ENCODE peak calls at places on chromosomes 7 and 10, in ten cellular contexts. One of them, this sample, is unnamed.

GRCh38 chr10:64113796-64114195 is 592.6 kb downstream of the REEP3 start:
- DNase-seq in stimulated activated CD4-positive, alpha-beta T cell treated with anti-CD3 and anti-CD28 coated beads, Interleukin-15, amount 100 ng/mL, for 24 hours: no peak
- DNase-seq in activated T-helper 9 cell treated with anti-CD3 and anti-CD28 coated beads, Interleukin-2, amount 50 U/mL, for 16 hours: no peak
- DNase-seq in fibroblast of the aortic adventitia: no peak
- DNase-seq in thoracic aorta: no peak
- DNase-seq in T-helper 2 cell: no peak
- DNase-seq in DMS79: no peak
- DNase-seq in keratinocyte: no peak
- DNase-seq in neural progenitor cell: no peak
- DNase-seq in NCI-H1105 treated with DMSO at 0.1 percent for 48 hours: no peak
- DNase-seq in this sample: no peak

GRCh38 chr10:19668104-19668503 is 148.1 kb upstream of the PLXDC2 start:
- DNase-seq in NCI-H1105 treated with DMSO at 0.1 percent for 48 hours: no peak
- DNase-seq in fibroblast of the aortic adventitia: no peak
- DNase-seq in activated T-helper 9 cell treated with anti-CD3 and anti-CD28 coated beads, Interleukin-2, amount 50 U/mL, for 16 hours: no peak
- DNase-seq in neural progenitor cell: no peak
- DNase-seq in thoracic aorta: no peak
- DNase-seq in stimulated activated CD4-positive, alpha-beta T cell treated with anti-CD3 and anti-CD28 coated beads, Interleukin-15, amount 100 ng/mL, for 24 hours: no peak
- DNase-seq in DMS79: no peak
- DNase-seq in T-helper 2 cell: no peak
- DNase-seq in keratinocyte: no peak
- DNase-seq in this sample: no peak

GRCh38 chr7:112400141-112400540 is 50.1 kb upstream of the IFRD1 start:
- DNase-seq in T-helper 2 cell: no peak
- DNase-seq in neural progenitor cell: no peak
- DNase-seq in activated T-helper 9 cell treated with anti-CD3 and anti-CD28 coated beads, Interleukin-2, amount 50 U/mL, for 16 hours: no peak
- DNase-seq in fibroblast of the aortic adventitia: peak
- DNase-seq in stimulated activated CD4-positive, alpha-beta T cell treated with anti-CD3 and anti-CD28 coated beads, Interleukin-15, amount 100 ng/mL, for 24 hours: no peak
- DNase-seq in thoracic aorta: no peak
- DNase-seq in keratinocyte: no peak
- DNase-seq in DMS79: no peak
- DNase-seq in NCI-H1105 treated with DMSO at 0.1 percent for 48 hours: no peak
- DNase-seq in this sample: no peak

GRCh38 chr10:85611746-85612377 is 754.7 kb downstream of the GRID1 start:
- DNase-seq in keratinocyte: no peak
- DNase-seq in DMS79: no peak
- DNase-seq in NCI-H1105 treated with DMSO at 0.1 percent for 48 hours: no peak
- DNase-seq in thoracic aorta: no peak
- DNase-seq in neural progenitor cell: no peak
- DNase-seq in fibroblast of the aortic adventitia: no peak
- DNase-seq in stimulated activated CD4-positive, alpha-beta T cell treated with anti-CD3 and anti-CD28 coated beads, Interleukin-15, amount 100 ng/mL, for 24 hours: no peak
- DNase-seq in activated T-helper 9 cell treated with anti-CD3 and anti-CD28 coated beads, Interleukin-2, amount 50 U/mL, for 16 hours: no peak
- DNase-seq in T-helper 2 cell: no peak
- DNase-seq in this sample: no peak

GRCh38 chr10:114131094-114131493 is 42.9 kb downstream of the CCDC186 start:
- DNase-seq in thoracic aorta: no peak
- DNase-seq in neural progenitor cell: no peak
- DNase-seq in keratinocyte: no peak
- DNase-seq in NCI-H1105 treated with DMSO at 0.1 percent for 48 hours: no peak
- DNase-seq in T-helper 2 cell: no peak
- DNase-seq in fibroblast of the aortic adventitia: no peak
- DNase-seq in DMS79: no peak
- DNase-seq in activated T-helper 9 cell treated with anti-CD3 and anti-CD28 coated beads, Interleukin-2, amount 50 U/mL, for 16 hours: no peak
- DNase-seq in stimulated activated CD4-positive, alpha-beta T cell treated with anti-CD3 and anti-CD28 coated beads, Interleukin-15, amount 100 ng/mL, for 24 hours: no peak
- DNase-seq in this sample: no peak

GRCh38 chr7:78489423-78489822 is 690.9 kb downstream of the PHTF2 start:
- DNase-seq in activated T-helper 9 cell treated with anti-CD3 and anti-CD28 coated beads, Interleukin-2, amount 50 U/mL, for 16 hours: no peak
- DNase-seq in NCI-H1105 treated with DMSO at 0.1 percent for 48 hours: peak
- DNase-seq in DMS79: peak
- DNase-seq in stimulated activated CD4-positive, alpha-beta T cell treated with anti-CD3 and anti-CD28 coated beads, Interleukin-15, amount 100 ng/mL, for 24 hours: no peak
- DNase-seq in fibroblast of the aortic adventitia: no peak
- DNase-seq in keratinocyte: no peak
- DNase-seq in T-helper 2 cell: no peak
- DNase-seq in thoracic aorta: no peak
- DNase-seq in neural progenitor cell: no peak
- DNase-seq in this sample: no peak

GRCh38 chr10:90319188-90319914 is 538.5 kb downstream of the HTR7 start:
- DNase-seq in thoracic aorta: no peak
- DNase-seq in neural progenitor cell: peak
- DNase-seq in keratinocyte: peak
- DNase-seq in activated T-helper 9 cell treated with anti-CD3 and anti-CD28 coated beads, Interleukin-2, amount 50 U/mL, for 16 hours: no peak
- DNase-seq in stimulated activated CD4-positive, alpha-beta T cell treated with anti-CD3 and anti-CD28 coated beads, Interleukin-15, amount 100 ng/mL, for 24 hours: peak
- DNase-seq in NCI-H1105 treated with DMSO at 0.1 percent for 48 hours: no peak
- DNase-seq in DMS79: peak
- DNase-seq in fibroblast of the aortic adventitia: peak
- DNase-seq in T-helper 2 cell: no peak
- DNase-seq in this sample: no peak

GRCh38 chr7:116180302-116180701 is 30.0 kb upstream of the TES start:
- DNase-seq in keratinocyte: no peak
- DNase-seq in thoracic aorta: no peak
- DNase-seq in stimulated activated CD4-positive, alpha-beta T cell treated with anti-CD3 and anti-CD28 coated beads, Interleukin-15, amount 100 ng/mL, for 24 hours: no peak
- DNase-seq in fibroblast of the aortic adventitia: peak
- DNase-seq in NCI-H1105 treated with DMSO at 0.1 percent for 48 hours: peak
- DNase-seq in neural progenitor cell: peak
- DNase-seq in T-helper 2 cell: no peak
- DNase-seq in DMS79: no peak
- DNase-seq in activated T-helper 9 cell treated with anti-CD3 and anti-CD28 coated beads, Interleukin-2, amount 50 U/mL, for 16 hours: no peak
- DNase-seq in this sample: no peak

GRCh38 chr10:110209399-110209925 is 2.1 kb downstream of the MXI1 start:
- DNase-seq in T-helper 2 cell: no peak
- DNase-seq in NCI-H1105 treated with DMSO at 0.1 percent for 48 hours: peak
- DNase-seq in activated T-helper 9 cell treated with anti-CD3 and anti-CD28 coated beads, Interleukin-2, amount 50 U/mL, for 16 hours: peak
- DNase-seq in stimulated activated CD4-positive, alpha-beta T cell treated with anti-CD3 and anti-CD28 coated beads, Interleukin-15, amount 100 ng/mL, for 24 hours: peak
- DNase-seq in thoracic aorta: peak
- DNase-seq in fibroblast of the aortic adventitia: peak
- DNase-seq in neural progenitor cell: peak
- DNase-seq in keratinocyte: no peak
- DNase-seq in DMS79: no peak
- DNase-seq in this sample: peak

GRCh38 chr10:110158051-110159005 is 49.1 kb upstream of the MXI1 start:
- DNase-seq in DMS79: no peak
- DNase-seq in fibroblast of the aortic adventitia: no peak
- DNase-seq in stimulated activated CD4-positive, alpha-beta T cell treated with anti-CD3 and anti-CD28 coated beads, Interleukin-15, amount 100 ng/mL, for 24 hours: no peak
- DNase-seq in thoracic aorta: no peak
- DNase-seq in NCI-H1105 treated with DMSO at 0.1 percent for 48 hours: no peak
- DNase-seq in activated T-helper 9 cell treated with anti-CD3 and anti-CD28 coated beads, Interleukin-2, amount 50 U/mL, for 16 hours: no peak
- DNase-seq in neural progenitor cell: no peak
- DNase-seq in keratinocyte: no peak
- DNase-seq in T-helper 2 cell: no peak
- DNase-seq in this sample: no peak

GRCh38 chr10:4006848-4007247 is 221.8 kb upstream of the KLF6 start:
- DNase-seq in fibroblast of the aortic adventitia: peak
- DNase-seq in keratinocyte: no peak
- DNase-seq in NCI-H1105 treated with DMSO at 0.1 percent for 48 hours: no peak
- DNase-seq in T-helper 2 cell: no peak
- DNase-seq in thoracic aorta: no peak
- DNase-seq in activated T-helper 9 cell treated with anti-CD3 and anti-CD28 coated beads, Interleukin-2, amount 50 U/mL, for 16 hours: no peak
- DNase-seq in stimulated activated CD4-positive, alpha-beta T cell treated with anti-CD3 and anti-CD28 coated beads, Interleukin-15, amount 100 ng/mL, for 24 hours: no peak
- DNase-seq in DMS79: no peak
- DNase-seq in neural progenitor cell: no peak
- DNase-seq in this sample: no peak

GRCh38 chr10:95243318-95243617 is 47.5 kb downstream of the PDLIM1 start:
- DNase-seq in neural progenitor cell: no peak
- DNase-seq in keratinocyte: no peak
- DNase-seq in stimulated activated CD4-positive, alpha-beta T cell treated with anti-CD3 and anti-CD28 coated beads, Interleukin-15, amount 100 ng/mL, for 24 hours: no peak
- DNase-seq in NCI-H1105 treated with DMSO at 0.1 percent for 48 hours: no peak
- DNase-seq in T-helper 2 cell: no peak
- DNase-seq in thoracic aorta: no peak
- DNase-seq in DMS79: no peak
- DNase-seq in activated T-helper 9 cell treated with anti-CD3 and anti-CD28 coated beads, Interleukin-2, amount 50 U/mL, for 16 hours: no peak
- DNase-seq in fibroblast of the aortic adventitia: no peak
- DNase-seq in this sample: no peak

GRCh38 chr10:102813734-102814455 is 23.3 kb downstream of the CYP17A1 start:
- DNase-seq in NCI-H1105 treated with DMSO at 0.1 percent for 48 hours: no peak
- DNase-seq in keratinocyte: no peak
- DNase-seq in fibroblast of the aortic adventitia: peak
- DNase-seq in DMS79: no peak
- DNase-seq in stimulated activated CD4-positive, alpha-beta T cell treated with anti-CD3 and anti-CD28 coated beads, Interleukin-15, amount 100 ng/mL, for 24 hours: no peak
- DNase-seq in thoracic aorta: no peak
- DNase-seq in neural progenitor cell: no peak
- DNase-seq in activated T-helper 9 cell treated with anti-CD3 and anti-CD28 coated beads, Interleukin-2, amount 50 U/mL, for 16 hours: no peak
- DNase-seq in T-helper 2 cell: no peak
- DNase-seq in this sample: no peak

GRCh38 chr7:99563650-99564049 is 5.2 kb downstream of the ZNF655 start:
- DNase-seq in fibroblast of the aortic adventitia: peak
- DNase-seq in T-helper 2 cell: no peak
- DNase-seq in activated T-helper 9 cell treated with anti-CD3 and anti-CD28 coated beads, Interleukin-2, amount 50 U/mL, for 16 hours: no peak
- DNase-seq in stimulated activated CD4-positive, alpha-beta T cell treated with anti-CD3 and anti-CD28 coated beads, Interleukin-15, amount 100 ng/mL, for 24 hours: no peak
- DNase-seq in thoracic aorta: no peak
- DNase-seq in DMS79: no peak
- DNase-seq in NCI-H1105 treated with DMSO at 0.1 percent for 48 hours: no peak
- DNase-seq in keratinocyte: no peak
- DNase-seq in neural progenitor cell: no peak
- DNase-seq in this sample: no peak

GRCh38 chr7:113394856-113395255 is 276.5 kb upstream of the SMIM30 start:
- DNase-seq in keratinocyte: no peak
- DNase-seq in activated T-helper 9 cell treated with anti-CD3 and anti-CD28 coated beads, Interleukin-2, amount 50 U/mL, for 16 hours: no peak
- DNase-seq in DMS79: no peak
- DNase-seq in neural progenitor cell: peak
- DNase-seq in stimulated activated CD4-positive, alpha-beta T cell treated with anti-CD3 and anti-CD28 coated beads, Interleukin-15, amount 100 ng/mL, for 24 hours: no peak
- DNase-seq in fibroblast of the aortic adventitia: no peak
- DNase-seq in T-helper 2 cell: no peak
- DNase-seq in NCI-H1105 treated with DMSO at 0.1 percent for 48 hours: no peak
- DNase-seq in thoracic aorta: no peak
- DNase-seq in this sample: no peak

GRCh38 chr10:69383485-69384089 is 33.1 kb downstream of the TACR2 start:
- DNase-seq in NCI-H1105 treated with DMSO at 0.1 percent for 48 hours: no peak
- DNase-seq in activated T-helper 9 cell treated with anti-CD3 and anti-CD28 coated beads, Interleukin-2, amount 50 U/mL, for 16 hours: no peak
- DNase-seq in keratinocyte: no peak
- DNase-seq in fibroblast of the aortic adventitia: peak
- DNase-seq in neural progenitor cell: no peak
- DNase-seq in stimulated activated CD4-positive, alpha-beta T cell treated with anti-CD3 and anti-CD28 coated beads, Interleukin-15, amount 100 ng/mL, for 24 hours: no peak
- DNase-seq in DMS79: no peak
- DNase-seq in thoracic aorta: no peak
- DNase-seq in T-helper 2 cell: no peak
- DNase-seq in this sample: no peak

GRCh38 chr7:152424348-152425108 is 11.3 kb downstream of the KMT2C start:
- DNase-seq in DMS79: no peak
- DNase-seq in NCI-H1105 treated with DMSO at 0.1 percent for 48 hours: no peak
- DNase-seq in thoracic aorta: no peak
- DNase-seq in fibroblast of the aortic adventitia: peak
- DNase-seq in keratinocyte: no peak
- DNase-seq in neural progenitor cell: no peak
- DNase-seq in activated T-helper 9 cell treated with anti-CD3 and anti-CD28 coated beads, Interleukin-2, amount 50 U/mL, for 16 hours: no peak
- DNase-seq in stimulated activated CD4-positive, alpha-beta T cell treated with anti-CD3 and anti-CD28 coated beads, Interleukin-15, amount 100 ng/mL, for 24 hours: peak
- DNase-seq in T-helper 2 cell: no peak
- DNase-seq in this sample: no peak

GRCh38 chr10:102814456-102814871 is 22.7 kb downstream of the CYP17A1 start:
- DNase-seq in NCI-H1105 treated with DMSO at 0.1 percent for 48 hours: no peak
- DNase-seq in fibroblast of the aortic adventitia: peak
- DNase-seq in keratinocyte: no peak
- DNase-seq in thoracic aorta: no peak
- DNase-seq in DMS79: no peak
- DNase-seq in activated T-helper 9 cell treated with anti-CD3 and anti-CD28 coated beads, Interleukin-2, amount 50 U/mL, for 16 hours: no peak
- DNase-seq in stimulated activated CD4-positive, alpha-beta T cell treated with anti-CD3 and anti-CD28 coated beads, Interleukin-15, amount 100 ng/mL, for 24 hours: no peak
- DNase-seq in neural progenitor cell: no peak
- DNase-seq in T-helper 2 cell: no peak
- DNase-seq in this sample: no peak

GRCh38 chr10:84522612-84523462 is 194.4 kb downstream of the CCSER2 start:
- DNase-seq in T-helper 2 cell: no peak
- DNase-seq in stimulated activated CD4-positive, alpha-beta T cell treated with anti-CD3 and anti-CD28 coated beads, Interleukin-15, amount 100 ng/mL, for 24 hours: no peak
- DNase-seq in keratinocyte: no peak
- DNase-seq in activated T-helper 9 cell treated with anti-CD3 and anti-CD28 coated beads, Interleukin-2, amount 50 U/mL, for 16 hours: no peak
- DNase-seq in thoracic aorta: no peak
- DNase-seq in neural progenitor cell: no peak
- DNase-seq in fibroblast of the aortic adventitia: no peak
- DNase-seq in NCI-H1105 treated with DMSO at 0.1 percent for 48 hours: no peak
- DNase-seq in DMS79: no peak
- DNase-seq in this sample: no peak

GRCh38 chr10:97185326-97186058 is at the start of gene SLIT1:
- DNase-seq in activated T-helper 9 cell treated with anti-CD3 and anti-CD28 coated beads, Interleukin-2, amount 50 U/mL, for 16 hours: no peak
- DNase-seq in thoracic aorta: no peak
- DNase-seq in fibroblast of the aortic adventitia: no peak
- DNase-seq in stimulated activated CD4-positive, alpha-beta T cell treated with anti-CD3 and anti-CD28 coated beads, Interleukin-15, amount 100 ng/mL, for 24 hours: no peak
- DNase-seq in T-helper 2 cell: no peak
- DNase-seq in NCI-H1105 treated with DMSO at 0.1 percent for 48 hours: peak
- DNase-seq in DMS79: no peak
- DNase-seq in neural progenitor cell: peak
- DNase-seq in keratinocyte: no peak
- DNase-seq in this sample: no peak

GRCh38 chr10:79403441-79404230 is 41.8 kb downstream of the ZCCHC24 start:
- DNase-seq in activated T-helper 9 cell treated with anti-CD3 and anti-CD28 coated beads, Interleukin-2, amount 50 U/mL, for 16 hours: no peak
- DNase-seq in keratinocyte: no peak
- DNase-seq in stimulated activated CD4-positive, alpha-beta T cell treated with anti-CD3 and anti-CD28 coated beads, Interleukin-15, amount 100 ng/mL, for 24 hours: no peak
- DNase-seq in NCI-H1105 treated with DMSO at 0.1 percent for 48 hours: no peak
- DNase-seq in T-helper 2 cell: no peak
- DNase-seq in fibroblast of the aortic adventitia: peak
- DNase-seq in thoracic aorta: no peak
- DNase-seq in neural progenitor cell: peak
- DNase-seq in DMS79: no peak
- DNase-seq in this sample: no peak

GRCh38 chr7:116633131-116633988 is 38.6 kb upstream of the MET start:
- DNase-seq in NCI-H1105 treated with DMSO at 0.1 percent for 48 hours: no peak
- DNase-seq in thoracic aorta: no peak
- DNase-seq in fibroblast of the aortic adventitia: peak
- DNase-seq in neural progenitor cell: no peak
- DNase-seq in stimulated activated CD4-positive, alpha-beta T cell treated with anti-CD3 and anti-CD28 coated beads, Interleukin-15, amount 100 ng/mL, for 24 hours: no peak
- DNase-seq in T-helper 2 cell: no peak
- DNase-seq in keratinocyte: peak
- DNase-seq in activated T-helper 9 cell treated with anti-CD3 and anti-CD28 coated beads, Interleukin-2, amount 50 U/mL, for 16 hours: no peak
- DNase-seq in DMS79: no peak
- DNase-seq in this sample: no peak

GRCh38 chr7:80439894-80440811 is 71.7 kb downstream of the GNAT3 start:
- DNase-seq in fibroblast of the aortic adventitia: peak
- DNase-seq in activated T-helper 9 cell treated with anti-CD3 and anti-CD28 coated beads, Interleukin-2, amount 50 U/mL, for 16 hours: no peak
- DNase-seq in neural progenitor cell: no peak
- DNase-seq in T-helper 2 cell: no peak
- DNase-seq in stimulated activated CD4-positive, alpha-beta T cell treated with anti-CD3 and anti-CD28 coated beads, Interleukin-15, amount 100 ng/mL, for 24 hours: no peak
- DNase-seq in keratinocyte: no peak
- DNase-seq in NCI-H1105 treated with DMSO at 0.1 percent for 48 hours: no peak
- DNase-seq in DMS79: no peak
- DNase-seq in thoracic aorta: no peak
- DNase-seq in this sample: no peak

GRCh38 chr10:12649017-12649586 is 299.8 kb downstream of the CAMK1D start:
- DNase-seq in activated T-helper 9 cell treated with anti-CD3 and anti-CD28 coated beads, Interleukin-2, amount 50 U/mL, for 16 hours: no peak
- DNase-seq in neural progenitor cell: no peak
- DNase-seq in T-helper 2 cell: no peak
- DNase-seq in DMS79: no peak
- DNase-seq in stimulated activated CD4-positive, alpha-beta T cell treated with anti-CD3 and anti-CD28 coated beads, Interleukin-15, amount 100 ng/mL, for 24 hours: no peak
- DNase-seq in fibroblast of the aortic adventitia: no peak
- DNase-seq in thoracic aorta: no peak
- DNase-seq in keratinocyte: no peak
- DNase-seq in NCI-H1105 treated with DMSO at 0.1 percent for 48 hours: no peak
- DNase-seq in this sample: no peak

GRCh38 chr7:2639994-2640830 is 8.4 kb downstream of the TTYH3 start:
- DNase-seq in T-helper 2 cell: no peak
- DNase-seq in neural progenitor cell: no peak
- DNase-seq in NCI-H1105 treated with DMSO at 0.1 percent for 48 hours: no peak
- DNase-seq in thoracic aorta: no peak
- DNase-seq in fibroblast of the aortic adventitia: no peak
- DNase-seq in activated T-helper 9 cell treated with anti-CD3 and anti-CD28 coated beads, Interleukin-2, amount 50 U/mL, for 16 hours: no peak
- DNase-seq in DMS79: peak
- DNase-seq in stimulated activated CD4-positive, alpha-beta T cell treated with anti-CD3 and anti-CD28 coated beads, Interleukin-15, amount 100 ng/mL, for 24 hours: no peak
- DNase-seq in keratinocyte: no peak
- DNase-seq in this sample: no peak

GRCh38 chr7:55775051-55775420 is 87.5 kb downstream of the SEPTIN14 start:
- DNase-seq in T-helper 2 cell: no peak
- DNase-seq in keratinocyte: no peak
- DNase-seq in fibroblast of the aortic adventitia: no peak
- DNase-seq in DMS79: no peak
- DNase-seq in neural progenitor cell: no peak
- DNase-seq in activated T-helper 9 cell treated with anti-CD3 and anti-CD28 coated beads, Interleukin-2, amount 50 U/mL, for 16 hours: no peak
- DNase-seq in NCI-H1105 treated with DMSO at 0.1 percent for 48 hours: no peak
- DNase-seq in stimulated activated CD4-positive, alpha-beta T cell treated with anti-CD3 and anti-CD28 coated beads, Interleukin-15, amount 100 ng/mL, for 24 hours: no peak
- DNase-seq in thoracic aorta: no peak
- DNase-seq in this sample: no peak

GRCh38 chr10:80493482-80494021 is 39.4 kb downstream of the TSPAN14 start:
- DNase-seq in activated T-helper 9 cell treated with anti-CD3 and anti-CD28 coated beads, Interleukin-2, amount 50 U/mL, for 16 hours: no peak
- DNase-seq in DMS79: no peak
- DNase-seq in fibroblast of the aortic adventitia: peak
- DNase-seq in T-helper 2 cell: no peak
- DNase-seq in neural progenitor cell: no peak
- DNase-seq in thoracic aorta: no peak
- DNase-seq in stimulated activated CD4-positive, alpha-beta T cell treated with anti-CD3 and anti-CD28 coated beads, Interleukin-15, amount 100 ng/mL, for 24 hours: no peak
- DNase-seq in keratinocyte: no peak
- DNase-seq in NCI-H1105 treated with DMSO at 0.1 percent for 48 hours: no peak
- DNase-seq in this sample: no peak

This sample was measured in activated T-helper 1 cell treated with anti-CD3 and anti-CD28 coated beads, Interleukin-2, amount 50 U/mL, for 16 hours.